ENCODE peak calls at places on chromosome 15, in four cellular contexts. B is A549; O is PC-3; H is CD4-positive, alpha-beta T cell. X is an unnamed sample.

GRCh38 chr15:56795400-56795983 is 62.2 kb upstream of the ZNF280D start:
- DNase-seq in H (no peak), B (no peak), O (no peak), X (no peak)

GRCh38 chr15:51621917-51622268 is 678 bp downstream of the DMXL2 start:
- DNase-seq in O (peak), H (no peak), B (peak), X (peak)

GRCh38 chr15:87123676-87124382 is 1044.2 kb downstream of the AGBL1 start:
- DNase-seq in H (no peak), B (no peak), O (no peak), X (no peak)

GRCh38 chr15:92017882-92018534 is 164.5 kb downstream of the SLCO3A1 start:
- DNase-seq in O (no peak), B (no peak), H (no peak), X (no peak)

GRCh38 chr15:58473720-58474119 is 41.9 kb downstream of the LIPC start:
- DNase-seq in H (no peak), O (peak), B (peak), X (no peak)

GRCh38 chr15:25250906-25251622 is 187.8 kb downstream of the UBE3A start:
- DNase-seq in H (no peak), B (no peak), O (no peak), X (no peak)

GRCh38 chr15:42213481-42213880 is 5.4 kb upstream of the VPS39 start:
- DNase-seq in B (no peak), O (no peak), H (no peak), X (no peak)

GRCh38 chr15:88509321-88509720 is 37.2 kb downstream of the DET1 start:
- DNase-seq in H (no peak), O (no peak), B (no peak), X (no peak)

GRCh38 chr15:72824112-72824511 is 40.6 kb upstream of the ADPGK start:
- DNase-seq in H (no peak), B (no peak), O (no peak), X (no peak)

GRCh38 chr15:59232476-59232875 is 25.8 kb downstream of the LDHAL6B start:
- DNase-seq in O (peak), B (no peak), H (no peak), X (no peak)

DNA sequence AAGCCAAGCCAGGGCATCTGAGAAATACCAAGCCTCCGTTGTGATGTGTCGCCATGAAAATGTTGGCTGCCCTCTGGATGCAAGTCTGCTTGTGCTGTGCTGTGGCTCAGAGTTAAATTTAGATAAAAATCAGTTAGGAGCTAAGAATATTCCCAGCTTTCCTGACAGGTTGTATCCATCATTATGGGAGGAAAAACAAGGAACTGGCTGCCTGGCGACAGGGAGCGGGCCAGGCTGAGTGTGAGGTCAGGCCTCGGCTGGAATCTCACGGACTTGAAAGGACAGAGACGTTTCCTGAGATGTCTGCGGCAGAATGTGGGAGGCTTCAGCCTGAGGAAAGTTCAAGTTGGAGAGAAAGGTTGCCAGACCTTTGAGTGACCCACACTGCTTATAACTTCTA is 213.8 kb downstream of the THSD4 start:
- DNase-seq in B (no peak), H (no peak), O (no peak), X (no peak)
- H3K27ac ChIP-seq in B (no peak), H (no peak), O (peak), X (peak)

DNA sequence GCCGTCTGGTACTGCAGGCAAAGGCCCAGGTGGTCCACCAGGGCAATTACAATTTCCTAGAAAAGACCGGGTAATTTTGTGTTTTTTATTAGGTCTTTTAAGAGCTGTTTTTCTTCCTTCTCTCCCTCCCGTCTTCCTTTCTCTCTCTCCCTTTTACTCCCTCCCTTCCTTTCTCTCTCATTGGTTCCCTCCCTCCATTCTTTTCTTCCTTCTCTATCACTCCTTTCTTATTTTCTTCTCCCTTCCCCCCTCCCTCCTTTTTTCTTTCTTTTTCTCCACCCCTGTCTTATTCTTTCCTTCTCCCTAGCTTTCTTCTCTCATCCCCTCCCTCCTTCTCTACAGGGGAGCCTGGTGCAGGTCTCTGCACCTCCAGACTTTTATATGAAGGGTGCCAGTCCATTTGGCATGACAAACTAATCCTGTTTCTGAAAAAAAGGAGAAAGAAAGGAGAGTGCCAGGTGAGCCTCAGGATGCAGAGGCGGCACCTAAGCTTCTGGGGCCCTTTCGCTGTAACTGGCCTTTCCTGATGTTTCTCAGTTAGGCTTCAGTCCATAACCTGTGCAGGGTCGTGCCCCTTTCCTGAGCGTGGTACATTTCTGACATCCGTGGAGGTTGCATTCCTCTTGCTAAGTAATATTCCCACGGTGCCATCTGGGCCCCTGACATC is 9.1 kb upstream of the ONECUT1 start:
- DNase-seq in H (no peak), B (no peak), O (no peak), X (no peak)
- TF ChIP-seq CTCF in H (no peak), B (no peak), O (no peak), X (no peak)

GRCh38 chr15:83854950-83855707 is 201.2 kb downstream of the ADAMTSL3 start:
- DNase-seq in H (no peak), O (peak), B (no peak), X (no peak)
- H3K27ac ChIP-seq in H (no peak), O (peak), B (no peak), X (no peak)

GRCh38 chr15:98684995-98685525 is 36.7 kb downstream of the IGF1R start:
- DNase-seq in H (no peak), B (no peak), O (no peak), X (no peak)

GRCh38 chr15:98681061-98681460 is 32.7 kb downstream of the IGF1R start:
- DNase-seq in H (no peak), B (no peak), O (no peak), X (no peak)

GRCh38 chr15:98684441-98684840 is 36.1 kb downstream of the IGF1R start:
- DNase-seq in H (no peak), O (peak), B (no peak), X (no peak)

GRCh38 chr15:98683821-98684220 is 35.5 kb downstream of the IGF1R start:
- DNase-seq in B (no peak), H (no peak), O (no peak), X (no peak)

DNA sequence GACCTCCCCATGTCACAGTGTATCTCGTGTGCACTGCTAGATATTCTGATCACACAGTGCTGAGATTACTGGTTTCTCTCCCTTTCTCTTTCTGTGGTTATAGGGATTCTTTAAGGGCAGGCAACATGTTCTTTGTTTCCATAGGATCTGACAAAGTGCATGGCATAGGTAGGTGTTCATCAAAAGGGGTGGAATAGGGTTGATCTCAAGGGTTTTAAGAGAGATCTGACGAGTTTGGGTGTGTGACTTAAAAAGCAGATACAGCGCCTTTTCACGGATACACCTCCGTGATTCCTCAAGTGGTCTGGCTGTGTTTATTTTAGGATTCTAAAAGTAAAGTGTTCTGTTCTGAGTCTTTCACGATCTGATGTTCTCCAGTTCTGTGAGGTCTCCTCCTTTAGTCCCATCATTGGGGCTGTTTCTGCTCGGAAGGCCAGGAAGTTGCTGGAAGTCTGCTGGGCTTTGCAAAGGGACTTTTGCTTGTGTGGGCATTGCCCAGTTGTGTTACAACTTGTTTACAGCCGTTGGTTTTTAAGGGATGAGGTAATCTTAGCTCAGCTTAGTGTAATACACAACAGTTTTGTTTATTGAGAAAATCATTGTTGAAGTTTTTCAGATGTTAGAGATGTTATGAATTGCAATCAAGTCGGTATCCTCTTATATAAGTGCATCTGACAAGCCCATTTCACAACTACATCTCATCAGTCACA is 34.8 kb downstream of the IGF1R start:
- DNase-seq in O (no peak), B (no peak), H (no peak), X (no peak)
- TF ChIP-seq CTCF in O (no peak), B (no peak), H (no peak), X (no peak)

DNA sequence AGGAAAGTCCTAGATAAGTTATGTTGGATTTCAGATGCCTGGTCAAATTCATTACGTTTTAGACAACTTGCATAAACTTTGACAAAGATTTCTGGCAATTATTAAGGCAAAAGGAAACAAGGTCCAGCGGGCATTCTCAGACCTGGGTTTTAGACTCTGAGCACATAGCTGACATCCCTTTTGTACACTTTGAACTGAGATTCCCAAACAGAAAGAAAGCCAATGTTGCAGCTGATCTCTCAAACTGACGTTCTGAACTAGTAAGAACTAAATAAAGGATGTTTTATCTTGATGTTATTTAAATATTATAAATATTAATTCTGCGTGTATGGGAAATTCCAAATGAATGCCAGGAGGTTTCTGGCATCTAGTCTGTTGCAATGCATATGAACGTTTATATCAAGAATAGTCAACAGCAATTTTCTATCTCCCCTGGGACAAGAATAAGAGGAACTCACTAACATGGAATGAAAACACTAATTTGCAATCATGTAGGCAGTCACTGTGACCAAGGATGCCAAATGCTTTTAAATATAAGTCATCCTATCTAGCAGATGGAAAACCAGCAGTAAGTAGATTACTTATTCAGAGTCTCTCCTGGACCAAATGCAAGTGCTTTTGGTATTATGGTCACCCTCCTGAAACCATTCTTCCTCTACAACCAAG is 202.1 kb downstream of the GREM1 start:
- DNase-seq in B (no peak), O (no peak), H (no peak), X (no peak)
- H3K27ac ChIP-seq in B (no peak), O (no peak), H (no peak), X (no peak)

X was measured in lung.